ENCODE peak calls at places on chromosomes 4 and X, in six cellular contexts. I, N, W, G, Z and D are unnamed samples.

GRCh38 chr4:157509286-157509685 is 288.8 kb downstream of the GRIA2 start:
- DNase-seq in G (no peak), I (no peak), N (no peak), Z (no peak), W (no peak), D (no peak)

GRCh38 chr4:114927881-114928280 is 185.5 kb downstream of the NDST4 start:
- DNase-seq in G (no peak), Z (no peak), W (no peak), N (no peak), I (no peak), D (no peak)

GRCh38 chr4:145001635-145002034 is 96.4 kb downstream of the ANAPC10 start:
- DNase-seq in N (no peak), G (no peak), I (no peak), Z (no peak), W (no peak), D (no peak)

GRCh38 chrX:47361538-47362511 is 8.6 kb upstream of the ZNF157 start:
- DNase-seq in G (peak), I (peak), N (peak), W (peak), Z (peak), D (peak)

GRCh38 chrX:42127563-42127962 is 204.2 kb upstream of the CASK start:
- DNase-seq in W (no peak), I (no peak), N (no peak), G (no peak), Z (no peak), D (no peak)

GRCh38 chr4:134365852-134366251 is 164.3 kb upstream of the PABPC4L start:
- DNase-seq in G (no peak), W (no peak), I (no peak), N (no peak), Z (no peak), D (no peak)

GRCh38 chrX:11329016-11329415 is 35.8 kb downstream of the AMELX start:
- DNase-seq in G (no peak), W (no peak), N (no peak), I (no peak), Z (no peak), D (no peak)

GRCh38 chr4:184310171-184310567 is 92.5 kb upstream of the ENPP6 start:
- DNase-seq in Z (peak), I (no peak), G (no peak), N (no peak), W (peak), D (peak)

DNA sequence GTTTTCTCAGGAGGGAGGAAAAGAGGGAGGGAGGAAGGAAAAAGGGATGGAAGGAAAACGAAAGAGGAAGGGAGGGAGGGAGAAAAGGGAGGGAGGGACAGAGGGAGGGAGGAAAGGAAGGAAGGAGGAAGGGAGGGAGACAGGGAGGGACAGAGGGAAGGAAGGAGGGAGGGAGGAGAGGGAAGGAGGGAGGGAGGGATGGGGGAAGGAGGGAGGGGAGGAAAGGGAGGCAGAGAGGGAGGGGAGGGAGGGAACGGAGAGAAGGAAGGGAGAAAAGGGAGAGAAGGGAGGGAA is 15.4 kb downstream of the DHRSX start:
- DNase-seq in I (peak), G (no peak), N (no peak), W (peak), Z (no peak), D (no peak)
- H3K4me3 ChIP-seq in I (no peak), G (no peak), N (peak), W (peak), Z (no peak), D (peak)

DNA sequence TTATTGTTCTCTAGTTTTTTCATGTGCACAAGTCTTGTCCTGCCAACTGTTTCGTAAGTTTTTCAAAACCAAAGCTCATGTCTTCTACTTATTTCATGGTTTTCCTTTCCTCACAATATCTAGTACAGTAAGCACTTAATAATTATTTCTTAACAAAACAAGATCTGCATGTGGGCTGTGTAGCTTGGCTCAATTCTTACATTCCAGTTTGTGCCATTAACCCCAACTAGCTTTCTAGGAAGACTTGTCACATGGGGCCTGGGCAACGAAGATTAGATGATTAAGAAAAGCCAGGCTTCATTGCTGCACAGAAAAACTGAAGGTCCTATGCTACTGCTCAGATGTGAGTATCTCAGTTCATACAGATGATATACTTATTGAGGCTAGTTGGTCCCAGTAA is 155.3 kb upstream of the TEX13A start:
- DNase-seq in W (no peak), Z (no peak), N (no peak), I (peak), G (no peak), D (no peak)
- H3K27ac ChIP-seq in W (no peak), Z (no peak), N (no peak), I (no peak), G (no peak), D (no peak)

DNA sequence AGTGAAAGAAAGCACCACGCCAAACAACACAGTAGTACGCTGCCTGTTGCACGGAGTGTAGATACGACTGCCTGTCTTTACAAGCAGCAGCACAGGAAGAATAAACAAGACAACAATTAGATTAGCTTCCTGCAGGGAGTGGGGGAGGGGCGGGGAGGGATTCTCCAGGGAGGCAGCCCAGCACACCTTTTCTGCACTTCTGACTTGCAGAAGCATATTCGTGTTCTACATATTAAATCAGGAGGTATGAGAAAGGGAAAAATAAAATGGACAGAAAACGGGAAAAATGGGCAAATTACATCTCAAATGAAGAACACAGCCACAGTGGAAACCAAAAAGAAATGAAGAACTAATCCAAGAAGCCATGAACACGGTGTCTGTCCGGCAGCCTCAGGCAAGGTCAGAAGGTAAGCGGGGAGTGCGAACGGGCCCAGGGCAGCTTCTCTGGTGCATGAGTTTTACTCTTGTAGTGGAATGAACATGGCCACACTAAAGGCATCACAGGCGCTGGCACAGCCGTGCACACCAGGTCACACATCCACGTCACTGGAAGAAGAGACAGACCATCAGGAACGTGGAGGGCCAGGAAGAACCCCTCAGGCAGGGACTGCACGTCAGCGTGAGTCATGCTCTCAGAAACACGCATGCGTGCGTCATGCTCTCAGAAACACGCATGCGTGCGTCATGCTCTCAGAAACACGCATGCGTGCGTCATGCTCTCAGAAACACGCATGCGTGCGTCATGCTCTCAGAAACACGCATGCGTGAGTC is 20.1 kb upstream of the ADRA2C start:
- DNase-seq in W (no peak), Z (no peak), N (no peak), I (no peak), G (no peak), D (no peak)
- H3K4me3 ChIP-seq in W (peak), Z (no peak), N (no peak), I (no peak), G (no peak), D (no peak)

GRCh38 chr4:11440481-11441181 is 11.9 kb upstream of the HS3ST1 start:
- DNase-seq in G (no peak), Z (no peak), N (no peak), W (no peak), I (no peak), D (no peak)

GRCh38 chr4:11441182-11441556 is 12.5 kb upstream of the HS3ST1 start:
- DNase-seq in N (no peak), W (no peak), G (no peak), Z (no peak), I (no peak), D (no peak)

GRCh38 chr4:11438647-11439046 is 10.0 kb upstream of the HS3ST1 start:
- DNase-seq in W (no peak), Z (no peak), G (no peak), I (no peak), N (no peak), D (no peak)

GRCh38 chr4:11436673-11437072 is 8.0 kb upstream of the HS3ST1 start:
- DNase-seq in I (no peak), N (no peak), Z (no peak), G (no peak), W (peak), D (no peak)

GRCh38 chr4:11439836-11440235 is 11.1 kb upstream of the HS3ST1 start:
- DNase-seq in I (no peak), G (no peak), Z (no peak), W (no peak), N (no peak), D (no peak)
- H3K27ac ChIP-seq in I (no peak), G (no peak), Z (no peak), W (no peak), N (no peak), D (no peak)

DNA sequence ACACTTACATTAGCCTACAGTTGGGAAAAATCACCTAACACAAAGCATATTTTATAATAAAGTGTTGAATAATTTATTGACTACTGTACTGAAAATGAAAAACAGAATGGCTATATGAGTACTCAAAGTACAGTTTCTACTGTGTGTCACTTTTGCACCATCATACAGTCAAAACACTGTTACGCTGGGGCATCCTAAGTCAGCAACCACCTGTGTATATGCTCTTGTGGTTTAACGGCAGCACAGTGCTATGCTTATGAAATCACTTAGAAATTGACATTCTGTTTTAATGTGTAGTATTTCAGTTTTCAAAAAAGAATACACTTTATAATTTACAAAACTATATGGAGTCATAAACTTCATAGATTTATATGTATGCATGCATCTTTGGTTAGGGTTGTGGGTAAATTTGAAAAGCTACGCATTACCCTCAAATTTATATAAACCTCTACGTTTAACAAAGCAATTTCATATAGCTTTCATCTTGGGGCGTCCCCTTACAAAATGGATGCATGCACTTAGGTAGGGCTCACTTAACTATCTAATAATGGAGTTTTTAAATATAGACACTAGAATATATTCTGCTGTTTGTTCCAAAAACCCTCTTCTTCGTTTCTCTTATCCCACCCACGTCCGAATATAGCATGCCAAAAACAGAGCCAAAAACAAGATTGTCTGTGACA is 691 bp upstream of the NEIL3 start:
- DNase-seq in G (no peak), I (no peak), W (no peak), Z (no peak), N (no peak), D (no peak)
- H3K4me3 ChIP-seq in G (peak), I (peak), W (peak), Z (peak), N (no peak), D (peak)

GRCh38 chrX:129705988-129706387 is 32.8 kb upstream of the XPNPEP2 start:
- DNase-seq in I (no peak), G (no peak), Z (no peak), W (no peak), N (no peak), D (no peak)
- H3K27ac ChIP-seq in I (no peak), G (no peak), Z (no peak), W (no peak), N (no peak), D (no peak)

GRCh38 chrX:111165902-111166301 is 69.9 kb downstream of the PAK3 start:
- DNase-seq in Z (no peak), W (no peak), I (no peak), G (no peak), N (no peak), D (no peak)

GRCh38 chrX:111169141-111169540 is 73.2 kb downstream of the PAK3 start:
- DNase-seq in N (no peak), I (no peak), Z (no peak), G (no peak), W (no peak), D (no peak)

GRCh38 chrX:111167334-111167733 is 71.3 kb downstream of the PAK3 start:
- DNase-seq in I (no peak), G (no peak), Z (no peak), W (no peak), N (no peak), D (no peak)

GRCh38 chrX:111168314-111168713 is 72.3 kb downstream of the PAK3 start:
- DNase-seq in I (peak), Z (no peak), W (peak), G (no peak), N (no peak), D (no peak)

DNA sequence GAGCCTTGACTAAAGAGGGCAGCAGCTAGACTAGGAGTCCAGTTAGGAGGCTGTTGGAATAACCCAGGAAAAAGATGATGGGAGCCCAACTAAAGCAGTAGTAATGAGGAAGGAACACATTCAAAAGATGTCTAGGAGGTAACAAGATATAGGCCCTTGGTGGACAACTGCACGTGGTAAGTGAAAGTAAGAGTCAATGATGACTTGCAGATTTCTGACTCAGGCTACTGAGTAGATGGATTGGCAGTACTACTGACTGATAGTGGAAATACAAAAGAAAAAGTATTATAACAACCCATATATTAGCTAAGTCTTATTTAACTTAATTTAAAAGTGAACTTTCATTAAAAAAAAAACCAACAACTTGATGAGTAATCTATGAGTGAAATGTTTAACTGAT is 74.0 kb downstream of the PAK3 start:
- DNase-seq in N (no peak), W (no peak), G (no peak), I (no peak), Z (no peak), D (no peak)
- H3K4me3 ChIP-seq in N (no peak), W (no peak), G (no peak), I (no peak), Z (no peak), D (no peak)

DNA sequence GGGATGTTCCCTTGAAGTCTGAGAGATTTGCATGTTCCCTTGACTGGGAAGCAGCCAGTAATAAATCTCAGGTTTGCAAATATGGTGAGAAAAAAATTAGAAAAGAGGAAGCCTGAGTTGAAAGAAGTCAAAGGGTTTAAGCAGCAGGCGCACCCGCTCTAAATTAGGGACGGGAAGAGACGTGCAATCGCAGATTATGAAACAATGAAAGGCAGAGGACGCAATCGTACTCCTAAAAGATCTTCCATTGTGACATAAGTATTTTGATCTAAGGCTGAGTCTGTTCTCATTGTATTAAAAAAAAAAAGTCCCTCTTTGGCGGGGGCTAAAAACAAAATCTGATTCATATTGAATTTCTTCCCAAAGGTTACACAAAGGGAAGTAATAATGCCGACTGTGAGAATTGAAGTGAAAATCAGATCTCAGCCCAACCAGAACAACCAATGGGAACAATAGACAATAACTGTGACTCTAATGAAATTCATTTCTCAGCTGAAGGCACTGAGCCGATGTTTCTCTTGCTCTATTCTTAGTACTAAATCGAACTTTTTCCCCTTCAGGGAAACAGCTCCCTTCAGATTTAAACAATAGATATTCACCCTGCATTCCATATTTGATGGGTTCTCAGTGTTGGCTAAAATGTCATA is 28.3 kb downstream of the SAT1 start:
- DNase-seq in Z (no peak), I (no peak), G (no peak), N (peak), W (no peak), D (no peak)
- H3K27ac ChIP-seq in Z (no peak), I (no peak), G (no peak), N (no peak), W (no peak), D (no peak)